ENCODE peak calls at places on chromosomes 4 and X, in six cellular contexts. U, V, T, Y, K and W are unnamed samples.
A peak's percentile ranks its signal among the peaks of the same experiment; 100 is the strongest.

GRCh38 chr4:62070291-62070852 is 870.2 kb downstream of the ADGRL3 start:
- DNase-seq in U (no peak), V (no peak), T (no peak), Y (no peak), K (no peak), W (no peak)

GRCh38 chr4:105555409-105555808 is 3.0 kb downstream of the ARHGEF38 start:
- DNase-seq in U (no peak), V (no peak), T (no peak), Y (no peak), K (no peak), W (no peak)

GRCh38 chr4:10256203-10256602 is 139.6 kb upstream of the WDR1 start:
- DNase-seq in U (no peak), V (no peak), T (no peak), Y (no peak), K (no peak), W (no peak)

GRCh38 chrX:9805956-9806355 is 19.7 kb downstream of the SHROOM2 start:
- DNase-seq in U (no peak), V (no peak), T (no peak), Y (no peak), K (no peak), W (no peak)

GRCh38 chr4:52894408-52894807 is 32.3 kb downstream of the RASL11B start:
- DNase-seq in U (no peak), V (no peak), T (no peak), Y (no peak), K (peak; percentile 30), W (no peak)

GRCh38 chrX:56793533-56794320 is 64.7 kb downstream of the NBDY start:
- DNase-seq in U (no peak), V (no peak), T (no peak), Y (peak; percentile 42), K (peak; percentile 28), W (no peak)

GRCh38 chr4:181650033-181650825 is 593.0 kb upstream of the TENM3 start:
- DNase-seq in U (no peak), V (no peak), T (no peak), Y (no peak), K (peak; percentile 57), W (no peak)

GRCh38 chrX:133913658-133914388 is 71.6 kb downstream of the GPC3 start:
- DNase-seq in U (no peak), V (no peak), T (no peak), Y (no peak), K (no peak), W (no peak)

GRCh38 chrX:3345281-3346081 is 971 bp downstream of the MXRA5 start:
- DNase-seq in U (no peak), V (peak; percentile 66), T (no peak), Y (peak; percentile 86), K (peak; percentile 34), W (peak; percentile 24)

GRCh38 chr4:779555-779954 is 46.4 kb downstream of the CPLX1 start:
- DNase-seq in U (no peak), V (no peak), T (no peak), Y (no peak), K (no peak), W (no peak)

GRCh38 chr4:97507587-97508245 is 635.6 kb downstream of the STPG2 start:
- DNase-seq in U (no peak), V (no peak), T (no peak), Y (no peak), K (no peak), W (no peak)

GRCh38 chr4:84159767-84160166 is 339.3 kb downstream of the NKX6-1 start:
- DNase-seq in U (no peak), V (peak; percentile 69), T (no peak), Y (peak; percentile 7), K (peak; percentile 5), W (peak; percentile 32)

GRCh38 chrX:19177710-19178109 is 55.4 kb upstream of the ADGRG2 start:
- DNase-seq in U (no peak), V (no peak), T (no peak), Y (no peak), K (no peak), W (no peak)

GRCh38 chrX:110966839-110967238 is 129.2 kb upstream of the PAK3 start:
- DNase-seq in U (no peak), V (no peak), T (peak; percentile 2), Y (no peak), K (peak; percentile 67), W (no peak)

GRCh38 chr4:26175016-26175786 is 145.6 kb upstream of the RBPJ start:
- DNase-seq in U (peak; percentile 48), V (no peak), T (no peak), Y (no peak), K (no peak), W (no peak)

GRCh38 chrX:4841216-4841745 is 1127.8 kb upstream of the PRKX start:
- DNase-seq in U (no peak), V (peak; percentile 21), T (no peak), Y (no peak), K (no peak), W (no peak)

GRCh38 chr4:57109847-57110634 is at the start of gene IGFBP7:
- DNase-seq in U (peak; percentile 24), V (peak; percentile 53), T (peak; percentile 50), Y (peak; percentile 64), K (no peak), W (peak; percentile 9)

GRCh38 chr4:146124023-146124680 is 51.4 kb upstream of the LSM6 start:
- DNase-seq in U (peak; percentile 42), V (no peak), T (no peak), Y (no peak), K (peak; percentile 23), W (no peak)

GRCh38 chr4:161581262-161581661 is 582.5 kb downstream of the FSTL5 start:
- DNase-seq in U (no peak), V (no peak), T (peak; percentile 23), Y (no peak), K (no peak), W (no peak)

GRCh38 chr4:98386-98785 is 25.9 kb upstream of the ZNF718 start:
- DNase-seq in U (no peak), V (no peak), T (no peak), Y (no peak), K (no peak), W (no peak)

GRCh38 chr4:144557404-144557803 is 88.6 kb upstream of the HHIP start:
- DNase-seq in U (no peak), V (no peak), T (no peak), Y (no peak), K (peak; percentile 33), W (no peak)
- TF ChIP-seq CTCF in U (no peak), V (no peak), T (no peak), Y (no peak), K (no peak), W (no peak)

GRCh38 chrX:115547448-115547847 is 13.5 kb upstream of the PLS3 start:
- DNase-seq in U (no peak), V (no peak), T (no peak), Y (no peak), K (no peak), W (no peak)
- TF ChIP-seq CTCF in U (no peak), V (peak; percentile 12), T (no peak), Y (no peak), K (peak; percentile 11), W (peak; percentile 29)

GRCh38 chrX:148309413-148309812 is 191.0 kb upstream of the AFF2 start:
- DNase-seq in U (no peak), V (no peak), T (no peak), Y (no peak), K (no peak), W (no peak)
- TF ChIP-seq CTCF in U (no peak), V (no peak), T (no peak), Y (no peak), K (no peak), W (no peak)

GRCh38 chrX:48468693-48469691 is 1.1 kb downstream of the SLC38A5 start:
- DNase-seq in U (peak; percentile 52), V (no peak), T (no peak), Y (no peak), K (no peak), W (no peak)

GRCh38 chrX:48468247-48468671 is 1.8 kb downstream of the SLC38A5 start:
- DNase-seq in U (peak; percentile 52), V (no peak), T (no peak), Y (peak; percentile 76), K (no peak), W (no peak)

GRCh38 chrX:48465336-48465933 is 4.6 kb downstream of the SLC38A5 start:
- DNase-seq in U (no peak), V (no peak), T (peak; percentile 92), Y (no peak), K (peak; percentile 94), W (no peak)

GRCh38 chrX:48467331-48467761 is 2.7 kb downstream of the SLC38A5 start:
- DNase-seq in U (no peak), V (no peak), T (no peak), Y (no peak), K (no peak), W (no peak)

GRCh38 chrX:48466696-48467095 is 3.4 kb downstream of the SLC38A5 start:
- DNase-seq in U (no peak), V (no peak), T (no peak), Y (peak; percentile 70), K (no peak), W (no peak)
- TF ChIP-seq CTCF in U (no peak), V (no peak), T (no peak), Y (peak; percentile 29), K (peak; percentile 16), W (peak; percentile 33)

GRCh38 chr4:88747351-88747750 is 49.7 kb upstream of the NAP1L5 start:
- DNase-seq in U (no peak), V (no peak), T (no peak), Y (no peak), K (no peak), W (no peak)

GRCh38 chr4:88746186-88746585 is 48.6 kb upstream of the NAP1L5 start:
- DNase-seq in U (no peak), V (no peak), T (no peak), Y (no peak), K (no peak), W (no peak)

GRCh38 chr4:88745175-88745574 is 47.5 kb upstream of the NAP1L5 start:
- DNase-seq in U (no peak), V (no peak), T (no peak), Y (no peak), K (no peak), W (no peak)

GRCh38 chr4:88744609-88745008 is 47.0 kb upstream of the NAP1L5 start:
- DNase-seq in U (no peak), V (no peak), T (no peak), Y (no peak), K (no peak), W (no peak)

GRCh38 chr4:88745581-88746163 is 48.0 kb upstream of the NAP1L5 start:
- DNase-seq in U (no peak), V (no peak), T (no peak), Y (no peak), K (no peak), W (no peak)
- TF ChIP-seq CTCF in U (no peak), V (no peak), T (no peak), Y (no peak), K (no peak), W (no peak)